ENCODE peak calls at places on chromosome 11, in nine cellular contexts. One of them, this sample, is unnamed.

GRCh38 chr11:34180045-34180813 is 74.8 kb downstream of the NAT10 start:
- DNase-seq in HS-27A: no peak
- DNase-seq in ecto neural progenitor cell: no peak
- DNase-seq in mucosa of gallbladder: no peak
- DNase-seq in kidney epithelial cell: no peak
- DNase-seq in C1 segment of cervical spinal cord: no peak
- DNase-seq in activated naive CD4-positive, alpha-beta T cell treated with anti-CD3 and anti-CD28 coated beads for 36 hours: peak
- DNase-seq in stomach: no peak
- DNase-seq in activated T-helper 1 cell treated with Interleukin-2 at 50 U/mL for 16 hours: no peak
- DNase-seq in this sample: no peak

GRCh38 chr11:8531982-8532381 is 62.0 kb downstream of the STK33 start:
- DNase-seq in activated naive CD4-positive, alpha-beta T cell treated with anti-CD3 and anti-CD28 coated beads for 36 hours: no peak
- DNase-seq in activated T-helper 1 cell treated with Interleukin-2 at 50 U/mL for 16 hours: no peak
- DNase-seq in ecto neural progenitor cell: no peak
- DNase-seq in C1 segment of cervical spinal cord: no peak
- DNase-seq in stomach: no peak
- DNase-seq in HS-27A: no peak
- DNase-seq in mucosa of gallbladder: no peak
- DNase-seq in kidney epithelial cell: no peak
- DNase-seq in this sample: no peak

GRCh38 chr11:44806631-44807030 is 79.9 kb downstream of the TSPAN18 start:
- DNase-seq in activated T-helper 1 cell treated with Interleukin-2 at 50 U/mL for 16 hours: no peak
- DNase-seq in C1 segment of cervical spinal cord: no peak
- DNase-seq in HS-27A: no peak
- DNase-seq in mucosa of gallbladder: no peak
- DNase-seq in activated naive CD4-positive, alpha-beta T cell treated with anti-CD3 and anti-CD28 coated beads for 36 hours: no peak
- DNase-seq in kidney epithelial cell: no peak
- DNase-seq in stomach: no peak
- DNase-seq in ecto neural progenitor cell: no peak
- DNase-seq in this sample: no peak

GRCh38 chr11:93407777-93408401 is 77.3 kb downstream of the DEUP1 start:
- DNase-seq in HS-27A: no peak
- DNase-seq in activated naive CD4-positive, alpha-beta T cell treated with anti-CD3 and anti-CD28 coated beads for 36 hours: no peak
- DNase-seq in stomach: no peak
- DNase-seq in activated T-helper 1 cell treated with Interleukin-2 at 50 U/mL for 16 hours: no peak
- DNase-seq in ecto neural progenitor cell: no peak
- DNase-seq in C1 segment of cervical spinal cord: no peak
- DNase-seq in mucosa of gallbladder: no peak
- DNase-seq in kidney epithelial cell: no peak
- DNase-seq in this sample: no peak

GRCh38 chr11:104522650-104523049 is 358.7 kb upstream of the PDGFD start:
- DNase-seq in C1 segment of cervical spinal cord: no peak
- DNase-seq in HS-27A: no peak
- DNase-seq in stomach: no peak
- DNase-seq in activated T-helper 1 cell treated with Interleukin-2 at 50 U/mL for 16 hours: no peak
- DNase-seq in mucosa of gallbladder: no peak
- DNase-seq in ecto neural progenitor cell: no peak
- DNase-seq in kidney epithelial cell: no peak
- DNase-seq in activated naive CD4-positive, alpha-beta T cell treated with anti-CD3 and anti-CD28 coated beads for 36 hours: no peak
- DNase-seq in this sample: no peak

GRCh38 chr11:118304227-118304808 is at the start of gene CD3E:
- DNase-seq in HS-27A: no peak
- DNase-seq in mucosa of gallbladder: no peak
- DNase-seq in activated T-helper 1 cell treated with Interleukin-2 at 50 U/mL for 16 hours: peak
- DNase-seq in ecto neural progenitor cell: no peak
- DNase-seq in C1 segment of cervical spinal cord: no peak
- DNase-seq in stomach: no peak
- DNase-seq in kidney epithelial cell: no peak
- DNase-seq in activated naive CD4-positive, alpha-beta T cell treated with anti-CD3 and anti-CD28 coated beads for 36 hours: peak
- DNase-seq in this sample: no peak

GRCh38 chr11:101444164-101444563 is 139.6 kb downstream of the TRPC6 start:
- DNase-seq in activated naive CD4-positive, alpha-beta T cell treated with anti-CD3 and anti-CD28 coated beads for 36 hours: no peak
- DNase-seq in C1 segment of cervical spinal cord: no peak
- DNase-seq in stomach: peak
- DNase-seq in activated T-helper 1 cell treated with Interleukin-2 at 50 U/mL for 16 hours: no peak
- DNase-seq in HS-27A: no peak
- DNase-seq in ecto neural progenitor cell: no peak
- DNase-seq in kidney epithelial cell: no peak
- DNase-seq in mucosa of gallbladder: peak
- DNase-seq in this sample: no peak

GRCh38 chr11:14350716-14351238 is 8.2 kb downstream of the RRAS2 start:
- DNase-seq in C1 segment of cervical spinal cord: no peak
- DNase-seq in activated T-helper 1 cell treated with Interleukin-2 at 50 U/mL for 16 hours: no peak
- DNase-seq in activated naive CD4-positive, alpha-beta T cell treated with anti-CD3 and anti-CD28 coated beads for 36 hours: no peak
- DNase-seq in ecto neural progenitor cell: no peak
- DNase-seq in kidney epithelial cell: no peak
- DNase-seq in stomach: no peak
- DNase-seq in mucosa of gallbladder: no peak
- DNase-seq in HS-27A: no peak
- DNase-seq in this sample: no peak

This sample was measured in smooth muscle cell of the brain vasculature.